ENCODE peak calls at places on chromosomes 13 and 19, in eight cellular contexts. One of them, this sample, is unnamed.

GRCh38 chr13:93002071-93002470 is 224.5 kb upstream of the GPC6 start:
- DNase-seq in fibroblast of lung: peak; percentile 31
- DNase-seq in GM23338: no peak
- DNase-seq in MM.1S: no peak
- DNase-seq in DND-41: no peak
- DNase-seq in GM12878: no peak
- DNase-seq in K562: no peak
- DNase-seq in GM23248: peak; percentile 4
- DNase-seq in this sample: peak; percentile 9

GRCh38 chr19:11198769-11199469 is 1.6 kb upstream of the KANK2 start:
- DNase-seq in fibroblast of lung: no peak
- DNase-seq in GM23338: no peak
- DNase-seq in MM.1S: no peak
- DNase-seq in K562: no peak
- DNase-seq in GM23248: no peak
- DNase-seq in DND-41: no peak
- DNase-seq in GM12878: no peak
- DNase-seq in this sample: no peak

GRCh38 chr13:50306096-50306495 is 290.9 kb downstream of the KCNRG start:
- DNase-seq in MM.1S: no peak
- DNase-seq in K562: no peak
- DNase-seq in fibroblast of lung: no peak
- DNase-seq in DND-41: no peak
- DNase-seq in GM23338: no peak
- DNase-seq in GM12878: no peak
- DNase-seq in GM23248: no peak
- DNase-seq in this sample: no peak

GRCh38 chr19:5035105-5035761 is 66.3 kb downstream of the KDM4B start:
- DNase-seq in MM.1S: no peak
- DNase-seq in DND-41: no peak
- DNase-seq in K562: no peak
- DNase-seq in GM23248: no peak
- DNase-seq in fibroblast of lung: no peak
- DNase-seq in GM23338: no peak
- DNase-seq in GM12878: no peak
- DNase-seq in this sample: no peak

GRCh38 chr19:5130371-5131030 is 161.6 kb downstream of the KDM4B start:
- DNase-seq in MM.1S: no peak
- DNase-seq in GM23248: no peak
- DNase-seq in GM23338: no peak
- DNase-seq in fibroblast of lung: no peak
- DNase-seq in DND-41: no peak
- DNase-seq in GM12878: peak; percentile 73
- DNase-seq in K562: no peak
- DNase-seq in this sample: no peak

GRCh38 chr19:16594131-16594586 is 21.9 kb upstream of the SLC35E1 start:
- DNase-seq in DND-41: peak; percentile 23
- DNase-seq in GM23248: no peak
- DNase-seq in MM.1S: peak; percentile 78
- DNase-seq in fibroblast of lung: no peak
- DNase-seq in K562: no peak
- DNase-seq in GM12878: no peak
- DNase-seq in GM23338: no peak
- DNase-seq in this sample: no peak

GRCh38 chr13:114315074-114315785 is 927 bp downstream of the CHAMP1 start:
- DNase-seq in GM12878: no peak
- DNase-seq in MM.1S: peak; percentile 39
- DNase-seq in K562: no peak
- DNase-seq in GM23248: no peak
- DNase-seq in fibroblast of lung: no peak
- DNase-seq in GM23338: no peak
- DNase-seq in DND-41: peak; percentile 20
- DNase-seq in this sample: no peak

GRCh38 chr13:88068975-88069374 is 397.8 kb downstream of the SLITRK5 start:
- DNase-seq in GM12878: no peak
- DNase-seq in K562: no peak
- DNase-seq in fibroblast of lung: no peak
- DNase-seq in GM23338: peak; percentile 84
- DNase-seq in DND-41: no peak
- DNase-seq in GM23248: no peak
- DNase-seq in MM.1S: no peak
- DNase-seq in this sample: peak; percentile 37

GRCh38 chr19:48443731-48444128 is 2.1 kb upstream of the GRWD1 start:
- DNase-seq in GM12878: no peak
- DNase-seq in MM.1S: no peak
- DNase-seq in GM23248: no peak
- DNase-seq in DND-41: no peak
- DNase-seq in GM23338: peak; percentile 31
- DNase-seq in K562: no peak
- DNase-seq in fibroblast of lung: no peak
- DNase-seq in this sample: no peak

GRCh38 chr13:25489238-25489637 is 117.5 kb downstream of the ATP8A2 start:
- DNase-seq in GM23248: peak; percentile 4
- DNase-seq in GM12878: no peak
- DNase-seq in K562: no peak
- DNase-seq in MM.1S: no peak
- DNase-seq in fibroblast of lung: no peak
- DNase-seq in DND-41: no peak
- DNase-seq in GM23338: peak; percentile 28
- DNase-seq in this sample: no peak

GRCh38 chr13:34863360-34864135 is 78.5 kb upstream of the NBEA start:
- DNase-seq in GM23338: no peak
- DNase-seq in GM12878: no peak
- DNase-seq in fibroblast of lung: peak; percentile 74
- DNase-seq in K562: no peak
- DNase-seq in MM.1S: no peak
- DNase-seq in DND-41: no peak
- DNase-seq in GM23248: peak; percentile 91
- DNase-seq in this sample: peak; percentile 21

GRCh38 chr19:3606690-3607289 is at the start of gene TBXA2R:
- DNase-seq in fibroblast of lung: peak; percentile 48
- DNase-seq in GM23338: peak; percentile 63
- DNase-seq in K562: peak; percentile 94
- DNase-seq in DND-41: no peak
- DNase-seq in GM23248: peak; percentile 86
- DNase-seq in GM12878: no peak
- DNase-seq in MM.1S: no peak
- DNase-seq in this sample: peak; percentile 72

GRCh38 chr13:105773241-105773640 is 762.2 kb downstream of the EFNB2 start:
- DNase-seq in DND-41: peak; percentile 35
- DNase-seq in GM23248: no peak
- DNase-seq in fibroblast of lung: no peak
- DNase-seq in MM.1S: no peak
- DNase-seq in GM12878: no peak
- DNase-seq in GM23338: no peak
- DNase-seq in K562: no peak
- DNase-seq in this sample: no peak

GRCh38 chr13:98228661-98229349 is 51.7 kb upstream of the RNF113B start:
- DNase-seq in K562: no peak
- DNase-seq in GM23248: peak; percentile 81
- DNase-seq in GM12878: no peak
- DNase-seq in DND-41: no peak
- DNase-seq in MM.1S: no peak
- DNase-seq in fibroblast of lung: no peak
- DNase-seq in GM23338: no peak
- DNase-seq in this sample: no peak

GRCh38 chr19:30036154-30037129 is 94.4 kb downstream of the URI1 start:
- DNase-seq in GM12878: no peak
- DNase-seq in K562: no peak
- DNase-seq in MM.1S: no peak
- DNase-seq in DND-41: no peak
- DNase-seq in GM23248: peak; percentile 33
- DNase-seq in GM23338: no peak
- DNase-seq in fibroblast of lung: no peak
- DNase-seq in this sample: no peak

GRCh38 chr13:59633290-59633689 is 530.4 kb downstream of the DIAPH3 start:
- DNase-seq in MM.1S: no peak
- DNase-seq in GM12878: no peak
- DNase-seq in GM23338: no peak
- DNase-seq in GM23248: no peak
- DNase-seq in fibroblast of lung: no peak
- DNase-seq in K562: no peak
- DNase-seq in DND-41: no peak
- DNase-seq in this sample: no peak

GRCh38 chr13:73107459-73107858 is 48.7 kb downstream of the KLF5 start:
- DNase-seq in GM23248: no peak
- DNase-seq in fibroblast of lung: no peak
- DNase-seq in K562: no peak
- DNase-seq in GM12878: no peak
- DNase-seq in MM.1S: no peak
- DNase-seq in DND-41: no peak
- DNase-seq in GM23338: no peak
- DNase-seq in this sample: peak; percentile 18

GRCh38 chr19:35844482-35845214 is 7.7 kb downstream of the NPHS1 start:
- DNase-seq in GM23248: no peak
- DNase-seq in GM23338: no peak
- DNase-seq in DND-41: no peak
- DNase-seq in K562: no peak
- DNase-seq in GM12878: no peak
- DNase-seq in fibroblast of lung: no peak
- DNase-seq in MM.1S: no peak
- DNase-seq in this sample: no peak

GRCh38 chr19:35845215-35846037 is 6.9 kb downstream of the NPHS1 start:
- DNase-seq in GM12878: no peak
- DNase-seq in K562: peak; percentile 94
- DNase-seq in MM.1S: no peak
- DNase-seq in GM23248: peak; percentile 52
- DNase-seq in GM23338: peak; percentile 80
- DNase-seq in fibroblast of lung: no peak
- DNase-seq in DND-41: no peak
- DNase-seq in this sample: no peak

GRCh38 chr19:35843676-35844481 is 8.4 kb downstream of the NPHS1 start:
- DNase-seq in K562: peak; percentile 93
- DNase-seq in GM23248: peak; percentile 18
- DNase-seq in GM23338: peak; percentile 95
- DNase-seq in fibroblast of lung: no peak
- DNase-seq in GM12878: no peak
- DNase-seq in DND-41: no peak
- DNase-seq in MM.1S: no peak
- DNase-seq in this sample: peak; percentile 77

GRCh38 chr19:35841961-35842595 is 10.2 kb downstream of the NPHS1 start:
- DNase-seq in GM23248: no peak
- DNase-seq in MM.1S: no peak
- DNase-seq in GM23338: no peak
- DNase-seq in GM12878: no peak
- DNase-seq in DND-41: no peak
- DNase-seq in fibroblast of lung: no peak
- DNase-seq in K562: no peak
- DNase-seq in this sample: no peak

GRCh38 chr19:35842666-35843272 is 9.5 kb downstream of the NPHS1 start:
- DNase-seq in fibroblast of lung: no peak
- DNase-seq in K562: no peak
- DNase-seq in GM23338: no peak
- DNase-seq in GM23248: no peak
- DNase-seq in GM12878: no peak
- DNase-seq in DND-41: no peak
- DNase-seq in MM.1S: no peak
- DNase-seq in this sample: no peak
- TF ChIP-seq EZH2 in fibroblast of lung: no peak
- TF ChIP-seq EZH2 in K562: no peak
- TF ChIP-seq EZH2 in GM23338: no peak
- TF ChIP-seq EZH2 in GM23248: no peak
- TF ChIP-seq EZH2 in GM12878: no peak
- TF ChIP-seq EZH2 in DND-41: no peak
- TF ChIP-seq EZH2 in MM.1S: no peak
- TF ChIP-seq EZH2 in this sample: no peak

DNA sequence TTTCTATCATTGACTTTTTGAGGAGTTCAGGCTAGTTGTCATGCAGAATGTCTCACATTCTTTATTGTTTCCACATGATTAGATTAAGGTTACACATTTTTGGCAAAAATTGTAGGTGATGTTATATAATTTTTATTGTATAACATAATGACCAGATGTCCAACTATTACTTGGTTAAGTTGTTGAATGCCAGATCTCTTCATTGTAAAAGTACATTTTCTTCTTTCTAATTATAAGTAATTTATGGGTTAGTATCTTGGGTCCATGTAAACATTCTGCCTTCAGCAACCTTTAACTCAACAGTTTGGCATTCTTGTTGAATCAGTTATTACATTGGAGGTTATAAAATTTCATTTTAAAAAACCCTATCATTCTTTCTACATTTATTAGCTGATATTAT is 138.4 kb downstream of the POSTN start:
- DNase-seq in fibroblast of lung: no peak
- DNase-seq in DND-41: no peak
- DNase-seq in GM23338: no peak
- DNase-seq in K562: no peak
- DNase-seq in MM.1S: no peak
- DNase-seq in GM23248: peak; percentile 23
- DNase-seq in GM12878: no peak
- DNase-seq in this sample: no peak
- H3K27ac ChIP-seq in fibroblast of lung: no peak overlapping the region
- H3K27ac ChIP-seq in DND-41: no peak overlapping the region
- H3K27ac ChIP-seq in GM23338: no peak overlapping the region
- H3K27ac ChIP-seq in K562: no peak overlapping the region
- H3K27ac ChIP-seq in MM.1S: no peak overlapping the region
- H3K27ac ChIP-seq in GM23248: peak overlapping the region; percentile 1
- H3K27ac ChIP-seq in GM12878: no peak overlapping the region
- H3K27ac ChIP-seq in this sample: no peak overlapping the region

GRCh38 chr19:7868671-7869452 is 5.3 kb downstream of the PRR36 start:
- DNase-seq in GM23248: peak; percentile 72
- DNase-seq in GM12878: peak; percentile 13
- DNase-seq in fibroblast of lung: peak; percentile 44
- DNase-seq in K562: peak; percentile 78
- DNase-seq in GM23338: peak; percentile 97
- DNase-seq in DND-41: peak; percentile 84
- DNase-seq in MM.1S: peak; percentile 95
- DNase-seq in this sample: peak; percentile 91
- TF ChIP-seq EZH2 in GM23248: no peak
- TF ChIP-seq EZH2 in GM12878: no peak
- TF ChIP-seq EZH2 in fibroblast of lung: no peak
- TF ChIP-seq EZH2 in K562: no peak
- TF ChIP-seq EZH2 in GM23338: no peak
- TF ChIP-seq EZH2 in DND-41: no peak
- TF ChIP-seq EZH2 in MM.1S: no peak
- TF ChIP-seq EZH2 in this sample: no peak

DNA sequence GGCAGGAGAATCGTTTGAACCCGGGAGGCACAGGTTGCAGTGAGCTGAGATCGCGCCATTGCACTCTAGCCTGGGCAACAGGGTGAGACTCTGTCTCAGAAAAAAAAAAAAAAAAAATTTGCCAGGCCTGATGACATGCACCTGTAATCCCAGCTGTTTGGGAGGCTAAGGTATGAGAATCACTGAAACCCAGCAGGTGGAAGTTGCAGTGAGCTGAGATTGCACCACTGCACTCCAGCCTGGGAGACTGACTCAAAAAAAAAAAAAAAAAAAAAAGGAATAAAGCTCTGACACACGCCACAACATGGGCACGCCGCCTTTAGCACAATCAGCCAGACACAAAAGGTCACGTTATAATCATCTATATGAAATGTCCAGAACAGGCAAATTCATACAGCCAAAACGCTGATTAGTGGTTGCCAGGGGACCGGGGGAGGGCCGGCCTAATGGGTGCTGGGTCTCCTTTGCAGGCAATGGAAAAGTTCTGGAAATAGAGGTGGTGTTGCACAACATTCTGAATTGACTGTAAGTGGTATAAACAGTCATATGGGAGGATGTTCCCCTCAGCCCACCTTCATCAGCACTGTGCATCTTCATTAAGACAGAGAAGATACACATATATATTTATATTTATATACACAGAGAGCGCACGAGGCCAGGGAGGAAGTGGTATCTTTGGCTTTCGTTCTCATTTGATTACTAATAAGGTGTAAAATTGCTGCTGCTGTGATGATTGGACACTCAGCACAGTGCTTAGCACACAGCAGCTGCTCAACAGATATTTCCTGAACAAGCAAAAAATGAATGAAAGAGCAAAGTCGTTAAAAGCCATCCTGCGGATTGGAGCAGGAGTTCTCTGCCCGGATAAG is 3.8 kb downstream of the HSPBP1 start:
- DNase-seq in GM12878: no peak
- DNase-seq in GM23338: no peak
- DNase-seq in K562: no peak
- DNase-seq in DND-41: no peak
- DNase-seq in fibroblast of lung: no peak
- DNase-seq in GM23248: no peak
- DNase-seq in MM.1S: peak; percentile 82
- DNase-seq in this sample: no peak
- H3K27ac ChIP-seq in GM12878: peak overlapping the region; percentile 80
- H3K27ac ChIP-seq in GM23338: no peak overlapping the region
- H3K27ac ChIP-seq in K562: no peak overlapping the region
- H3K27ac ChIP-seq in DND-41: no peak overlapping the region
- H3K27ac ChIP-seq in fibroblast of lung: no peak overlapping the region
- H3K27ac ChIP-seq in GM23248: no peak overlapping the region
- H3K27ac ChIP-seq in MM.1S: peak overlapping the region; percentile 88
- H3K27ac ChIP-seq in this sample: no peak overlapping the region